ENCODE peak calls at places on chromosomes 6 and 20, in five cellular contexts. One of them, this sample, is unnamed.

GRCh38 chr20:47220161-47220582 is 136.3 kb downstream of the ZMYND8 start:
- DNase-seq in activated T-helper 9 cell treated with anti-CD3 and anti-CD28 coated beads, Interleukin-2, amount 50 U/mL, for 16 hours: peak
- DNase-seq in B cell: peak
- DNase-seq in T-helper 2 cell: peak
- DNase-seq in RWPE1: peak
- DNase-seq in this sample: no peak

GRCh38 chr6:149392535-149392934 is 7.5 kb upstream of the SUMO4 start:
- DNase-seq in T-helper 2 cell: no peak
- DNase-seq in RWPE1: no peak
- DNase-seq in activated T-helper 9 cell treated with anti-CD3 and anti-CD28 coated beads, Interleukin-2, amount 50 U/mL, for 16 hours: no peak
- DNase-seq in B cell: no peak
- DNase-seq in this sample: no peak

GRCh38 chr6:38517005-38517404 is 122.7 kb downstream of the BTBD9 start:
- DNase-seq in activated T-helper 9 cell treated with anti-CD3 and anti-CD28 coated beads, Interleukin-2, amount 50 U/mL, for 16 hours: no peak
- DNase-seq in RWPE1: no peak
- DNase-seq in B cell: no peak
- DNase-seq in T-helper 2 cell: no peak
- DNase-seq in this sample: peak

GRCh38 chr6:36852481-36853147 is 13.4 kb upstream of the CPNE5 start:
- DNase-seq in RWPE1: no peak
- DNase-seq in B cell: no peak
- DNase-seq in T-helper 2 cell: no peak
- DNase-seq in activated T-helper 9 cell treated with anti-CD3 and anti-CD28 coated beads, Interleukin-2, amount 50 U/mL, for 16 hours: no peak
- DNase-seq in this sample: peak

GRCh38 chr6:113854531-113855499 is 2.3 kb upstream of the MARCKS start:
- DNase-seq in B cell: peak
- DNase-seq in activated T-helper 9 cell treated with anti-CD3 and anti-CD28 coated beads, Interleukin-2, amount 50 U/mL, for 16 hours: no peak
- DNase-seq in RWPE1: peak
- DNase-seq in T-helper 2 cell: no peak
- DNase-seq in this sample: peak

GRCh38 chr20:53786071-53786444 is 192.4 kb upstream of the ZNF217 start:
- DNase-seq in activated T-helper 9 cell treated with anti-CD3 and anti-CD28 coated beads, Interleukin-2, amount 50 U/mL, for 16 hours: no peak
- DNase-seq in B cell: no peak
- DNase-seq in RWPE1: peak
- DNase-seq in T-helper 2 cell: no peak
- DNase-seq in this sample: no peak

GRCh38 chr6:167493961-167494697 is 169.2 kb downstream of the TTLL2 start:
- DNase-seq in T-helper 2 cell: no peak
- DNase-seq in activated T-helper 9 cell treated with anti-CD3 and anti-CD28 coated beads, Interleukin-2, amount 50 U/mL, for 16 hours: no peak
- DNase-seq in RWPE1: no peak
- DNase-seq in B cell: no peak
- DNase-seq in this sample: no peak

GRCh38 chr20:48761023-48761785 is 66.6 kb downstream of the PREX1 start:
- DNase-seq in activated T-helper 9 cell treated with anti-CD3 and anti-CD28 coated beads, Interleukin-2, amount 50 U/mL, for 16 hours: peak
- DNase-seq in T-helper 2 cell: peak
- DNase-seq in RWPE1: no peak
- DNase-seq in B cell: peak
- DNase-seq in this sample: no peak

GRCh38 chr6:167125950-167126349 is 3.1 kb downstream of the CCR6 start:
- DNase-seq in RWPE1: no peak
- DNase-seq in B cell: no peak
- DNase-seq in T-helper 2 cell: no peak
- DNase-seq in activated T-helper 9 cell treated with anti-CD3 and anti-CD28 coated beads, Interleukin-2, amount 50 U/mL, for 16 hours: no peak
- DNase-seq in this sample: no peak

GRCh38 chr6:128491643-128492206 is 28.7 kb downstream of the PTPRK start:
- DNase-seq in activated T-helper 9 cell treated with anti-CD3 and anti-CD28 coated beads, Interleukin-2, amount 50 U/mL, for 16 hours: no peak
- DNase-seq in RWPE1: no peak
- DNase-seq in B cell: no peak
- DNase-seq in T-helper 2 cell: no peak
- DNase-seq in this sample: no peak

GRCh38 chr6:100344321-100344720 is 120.4 kb downstream of the SIM1 start:
- DNase-seq in activated T-helper 9 cell treated with anti-CD3 and anti-CD28 coated beads, Interleukin-2, amount 50 U/mL, for 16 hours: no peak
- DNase-seq in B cell: no peak
- DNase-seq in T-helper 2 cell: no peak
- DNase-seq in RWPE1: no peak
- DNase-seq in this sample: no peak

GRCh38 chr6:36290668-36291620 is 21.1 kb downstream of the PNPLA1 start:
- DNase-seq in T-helper 2 cell: no peak
- DNase-seq in RWPE1: peak
- DNase-seq in B cell: no peak
- DNase-seq in activated T-helper 9 cell treated with anti-CD3 and anti-CD28 coated beads, Interleukin-2, amount 50 U/mL, for 16 hours: no peak
- DNase-seq in this sample: no peak